ENCODE peak calls at places on chromosomes 1 and 21, in ten cellular contexts. One of them, this sample, is unnamed.

GRCh38 chr1:172812118-172812517 is 153.2 kb downstream of the FASLG start:
- DNase-seq in lung: no peak
- DNase-seq in transverse colon: no peak
- DNase-seq in psoas muscle: no peak
- DNase-seq in WERI-Rb-1: no peak
- DNase-seq in CD4-positive, alpha-beta memory T cell: no peak
- DNase-seq in tibial nerve: no peak
- DNase-seq in CD8-positive, alpha-beta T cell: no peak
- DNase-seq in body of pancreas: no peak
- DNase-seq in heart right ventricle: no peak
- DNase-seq in this sample: no peak

GRCh38 chr1:66342707-66343106 is 191.2 kb upstream of the SGIP1 start:
- DNase-seq in lung: no peak
- DNase-seq in transverse colon: no peak
- DNase-seq in psoas muscle: no peak
- DNase-seq in WERI-Rb-1: no peak
- DNase-seq in CD4-positive, alpha-beta memory T cell: no peak
- DNase-seq in tibial nerve: no peak
- DNase-seq in CD8-positive, alpha-beta T cell: no peak
- DNase-seq in body of pancreas: no peak
- DNase-seq in heart right ventricle: no peak
- DNase-seq in this sample: no peak

GRCh38 chr1:171652234-171652822 is at the start of gene MYOC:
- DNase-seq in lung: no peak
- DNase-seq in transverse colon: no peak
- DNase-seq in psoas muscle: no peak
- DNase-seq in WERI-Rb-1: no peak
- DNase-seq in CD4-positive, alpha-beta memory T cell: no peak
- DNase-seq in tibial nerve: no peak
- DNase-seq in CD8-positive, alpha-beta T cell: no peak
- DNase-seq in body of pancreas: no peak
- DNase-seq in heart right ventricle: no peak
- DNase-seq in this sample: no peak

GRCh38 chr1:145994391-145995120 is 1.8 kb downstream of the TXNIP start:
- DNase-seq in lung: no peak
- DNase-seq in transverse colon: no peak
- DNase-seq in psoas muscle: peak; percentile 41
- DNase-seq in WERI-Rb-1: no peak
- DNase-seq in CD4-positive, alpha-beta memory T cell: no peak
- DNase-seq in tibial nerve: no peak
- DNase-seq in CD8-positive, alpha-beta T cell: no peak
- DNase-seq in body of pancreas: no peak
- DNase-seq in heart right ventricle: no peak
- DNase-seq in this sample: no peak

GRCh38 chr1:223653015-223653414 is 12.5 kb downstream of the CAPN8 start:
- DNase-seq in lung: no peak
- DNase-seq in transverse colon: no peak
- DNase-seq in psoas muscle: no peak
- DNase-seq in WERI-Rb-1: no peak
- DNase-seq in CD4-positive, alpha-beta memory T cell: no peak
- DNase-seq in tibial nerve: no peak
- DNase-seq in CD8-positive, alpha-beta T cell: no peak
- DNase-seq in body of pancreas: no peak
- DNase-seq in heart right ventricle: no peak
- DNase-seq in this sample: no peak

GRCh38 chr1:173267453-173267945 is 60.4 kb upstream of the TNFSF4 start:
- DNase-seq in lung: no peak
- DNase-seq in transverse colon: no peak
- DNase-seq in psoas muscle: no peak
- DNase-seq in WERI-Rb-1: peak; percentile 46
- DNase-seq in CD4-positive, alpha-beta memory T cell: no peak
- DNase-seq in tibial nerve: no peak
- DNase-seq in CD8-positive, alpha-beta T cell: no peak
- DNase-seq in body of pancreas: no peak
- DNase-seq in heart right ventricle: no peak
- DNase-seq in this sample: no peak

GRCh38 chr1:179742717-179743678 is at the start of gene FAM163A:
- DNase-seq in lung: no peak
- DNase-seq in transverse colon: no peak
- DNase-seq in psoas muscle: no peak
- DNase-seq in WERI-Rb-1: peak; percentile 70
- DNase-seq in CD4-positive, alpha-beta memory T cell: peak; percentile 1
- DNase-seq in tibial nerve: no peak
- DNase-seq in CD8-positive, alpha-beta T cell: no peak
- DNase-seq in body of pancreas: no peak
- DNase-seq in heart right ventricle: no peak
- DNase-seq in this sample: no peak

GRCh38 chr1:109796484-109797305 is 33.0 kb upstream of the EPS8L3 start:
- DNase-seq in lung: no peak
- DNase-seq in transverse colon: peak; percentile 26
- DNase-seq in psoas muscle: no peak
- DNase-seq in WERI-Rb-1: no peak
- DNase-seq in CD4-positive, alpha-beta memory T cell: no peak
- DNase-seq in tibial nerve: no peak
- DNase-seq in CD8-positive, alpha-beta T cell: no peak
- DNase-seq in body of pancreas: no peak
- DNase-seq in heart right ventricle: no peak
- DNase-seq in this sample: no peak

GRCh38 chr1:60942896-60943633 is 139.3 kb upstream of the NFIA start:
- DNase-seq in lung: no peak
- DNase-seq in transverse colon: no peak
- DNase-seq in psoas muscle: no peak
- DNase-seq in WERI-Rb-1: no peak
- DNase-seq in CD4-positive, alpha-beta memory T cell: no peak
- DNase-seq in tibial nerve: no peak
- DNase-seq in CD8-positive, alpha-beta T cell: no peak
- DNase-seq in body of pancreas: no peak
- DNase-seq in heart right ventricle: no peak
- DNase-seq in this sample: no peak

GRCh38 chr1:82604524-82604923 is 803.8 kb downstream of the ADGRL2 start:
- DNase-seq in lung: no peak
- DNase-seq in transverse colon: no peak
- DNase-seq in psoas muscle: no peak
- DNase-seq in WERI-Rb-1: peak; percentile 63
- DNase-seq in CD4-positive, alpha-beta memory T cell: no peak
- DNase-seq in tibial nerve: no peak
- DNase-seq in CD8-positive, alpha-beta T cell: no peak
- DNase-seq in body of pancreas: no peak
- DNase-seq in heart right ventricle: no peak
- DNase-seq in this sample: no peak

GRCh38 chr21:44767834-44768831 is 33.5 kb downstream of the UBE2G2 start:
- DNase-seq in lung: no peak
- DNase-seq in transverse colon: no peak
- DNase-seq in psoas muscle: no peak
- DNase-seq in WERI-Rb-1: peak; percentile 7
- DNase-seq in CD4-positive, alpha-beta memory T cell: no peak
- DNase-seq in tibial nerve: no peak
- DNase-seq in CD8-positive, alpha-beta T cell: no peak
- DNase-seq in body of pancreas: no peak
- DNase-seq in heart right ventricle: no peak
- DNase-seq in this sample: no peak

GRCh38 chr1:94240822-94241221 is 3.4 kb upstream of the ARHGAP29 start:
- DNase-seq in lung: no peak
- DNase-seq in transverse colon: no peak
- DNase-seq in psoas muscle: no peak
- DNase-seq in WERI-Rb-1: peak; percentile 30
- DNase-seq in CD4-positive, alpha-beta memory T cell: no peak
- DNase-seq in tibial nerve: no peak
- DNase-seq in CD8-positive, alpha-beta T cell: no peak
- DNase-seq in body of pancreas: no peak
- DNase-seq in heart right ventricle: no peak
- DNase-seq in this sample: no peak

GRCh38 chr1:19166066-19166465 is 44.0 kb downstream of the UBR4 start:
- DNase-seq in lung: no peak
- DNase-seq in transverse colon: no peak
- DNase-seq in psoas muscle: no peak
- DNase-seq in WERI-Rb-1: no peak
- DNase-seq in CD4-positive, alpha-beta memory T cell: no peak
- DNase-seq in tibial nerve: no peak
- DNase-seq in CD8-positive, alpha-beta T cell: no peak
- DNase-seq in body of pancreas: no peak
- DNase-seq in heart right ventricle: no peak
- DNase-seq in this sample: no peak

GRCh38 chr1:86965827-86966182 is 51.4 kb downstream of the HS2ST1 start:
- DNase-seq in lung: no peak
- DNase-seq in transverse colon: no peak
- DNase-seq in psoas muscle: no peak
- DNase-seq in WERI-Rb-1: no peak
- DNase-seq in CD4-positive, alpha-beta memory T cell: no peak
- DNase-seq in tibial nerve: no peak
- DNase-seq in CD8-positive, alpha-beta T cell: no peak
- DNase-seq in body of pancreas: no peak
- DNase-seq in heart right ventricle: no peak
- DNase-seq in this sample: no peak

GRCh38 chr1:232917053-232917452 is 33.4 kb upstream of the NTPCR start:
- DNase-seq in lung: no peak
- DNase-seq in transverse colon: no peak
- DNase-seq in psoas muscle: no peak
- DNase-seq in WERI-Rb-1: no peak
- DNase-seq in CD4-positive, alpha-beta memory T cell: no peak
- DNase-seq in tibial nerve: no peak
- DNase-seq in CD8-positive, alpha-beta T cell: no peak
- DNase-seq in body of pancreas: no peak
- DNase-seq in heart right ventricle: no peak
- DNase-seq in this sample: no peak

GRCh38 chr1:232911027-232911599 is 39.3 kb upstream of the NTPCR start:
- DNase-seq in lung: no peak
- DNase-seq in transverse colon: no peak
- DNase-seq in psoas muscle: no peak
- DNase-seq in WERI-Rb-1: no peak
- DNase-seq in CD4-positive, alpha-beta memory T cell: no peak
- DNase-seq in tibial nerve: no peak
- DNase-seq in CD8-positive, alpha-beta T cell: no peak
- DNase-seq in body of pancreas: no peak
- DNase-seq in heart right ventricle: no peak
- DNase-seq in this sample: no peak

GRCh38 chr1:232915212-232915611 is 35.2 kb upstream of the NTPCR start:
- DNase-seq in lung: no peak
- DNase-seq in transverse colon: no peak
- DNase-seq in psoas muscle: no peak
- DNase-seq in WERI-Rb-1: no peak
- DNase-seq in CD4-positive, alpha-beta memory T cell: no peak
- DNase-seq in tibial nerve: no peak
- DNase-seq in CD8-positive, alpha-beta T cell: no peak
- DNase-seq in body of pancreas: no peak
- DNase-seq in heart right ventricle: no peak
- DNase-seq in this sample: no peak

DNA sequence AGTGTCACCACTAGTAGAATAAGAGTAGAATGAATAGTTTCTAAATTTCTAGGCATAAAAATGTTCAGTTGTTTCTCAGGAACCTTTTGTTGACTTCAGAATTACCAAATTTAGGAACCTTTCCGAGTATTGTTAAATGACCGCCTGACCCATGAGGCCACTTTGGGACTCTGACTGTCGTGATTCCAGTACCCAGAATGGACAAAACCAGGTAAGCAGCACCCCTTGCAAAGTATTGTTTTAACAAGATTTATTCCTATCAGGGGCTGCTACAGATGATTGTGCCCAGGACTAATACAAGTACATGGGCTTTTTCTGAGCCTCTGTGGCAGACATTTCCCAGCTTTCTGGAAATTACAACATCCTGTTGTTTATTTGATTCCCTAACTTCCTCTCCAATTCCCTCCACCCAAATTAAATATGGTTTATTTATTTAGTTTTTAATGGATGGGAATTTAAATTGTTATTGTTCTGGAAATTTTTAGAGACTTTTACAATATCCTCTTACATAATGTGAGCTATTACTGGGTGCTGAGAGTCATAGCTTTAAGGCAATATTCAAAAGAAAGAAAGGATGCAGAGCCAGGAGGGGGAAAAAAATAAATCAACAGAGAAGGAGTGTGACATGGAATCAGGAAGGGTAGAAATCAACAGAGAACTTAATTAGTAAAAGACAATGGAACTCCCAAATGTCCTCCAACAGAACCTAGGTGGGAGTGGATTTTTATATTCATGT is 37.4 kb upstream of the NTPCR start:
- DNase-seq in lung: no peak
- DNase-seq in transverse colon: no peak
- DNase-seq in psoas muscle: no peak
- DNase-seq in WERI-Rb-1: no peak
- DNase-seq in CD4-positive, alpha-beta memory T cell: no peak
- DNase-seq in tibial nerve: no peak
- DNase-seq in CD8-positive, alpha-beta T cell: no peak
- DNase-seq in body of pancreas: no peak
- DNase-seq in heart right ventricle: peak; percentile 40
- DNase-seq in this sample: no peak
- H3K27ac ChIP-seq in lung: no peak overlapping the region
- H3K27ac ChIP-seq in transverse colon: no peak overlapping the region
- H3K27ac ChIP-seq in psoas muscle: peak overlapping the region; percentile 13
- H3K27ac ChIP-seq in WERI-Rb-1: no peak overlapping the region
- H3K27ac ChIP-seq in CD4-positive, alpha-beta memory T cell: no peak overlapping the region
- H3K27ac ChIP-seq in tibial nerve: no peak overlapping the region
- H3K27ac ChIP-seq in CD8-positive, alpha-beta T cell: no peak overlapping the region
- H3K27ac ChIP-seq in body of pancreas: no peak overlapping the region
- H3K27ac ChIP-seq in heart right ventricle: peak overlapping the region; percentile 35
- H3K27ac ChIP-seq in this sample: no peak overlapping the region

GRCh38 chr1:161531986-161532875 is 7.9 kb downstream of the HSPA6 start:
- DNase-seq in lung: no peak
- DNase-seq in transverse colon: no peak
- DNase-seq in psoas muscle: no peak
- DNase-seq in WERI-Rb-1: no peak
- DNase-seq in CD4-positive, alpha-beta memory T cell: no peak
- DNase-seq in tibial nerve: no peak
- DNase-seq in CD8-positive, alpha-beta T cell: no peak
- DNase-seq in body of pancreas: no peak
- DNase-seq in heart right ventricle: no peak
- DNase-seq in this sample: no peak
- H3K4me3 ChIP-seq in lung: no peak overlapping the region
- H3K4me3 ChIP-seq in transverse colon: peak overlapping the region; percentile 87
- H3K4me3 ChIP-seq in psoas muscle: no peak overlapping the region
- H3K4me3 ChIP-seq in WERI-Rb-1: no peak overlapping the region
- H3K4me3 ChIP-seq in CD4-positive, alpha-beta memory T cell: no peak overlapping the region
- H3K4me3 ChIP-seq in tibial nerve: peak overlapping the region; percentile 15
- H3K4me3 ChIP-seq in CD8-positive, alpha-beta T cell: no peak overlapping the region
- H3K4me3 ChIP-seq in body of pancreas: no peak overlapping the region
- H3K4me3 ChIP-seq in heart right ventricle: peak overlapping the region; percentile 61
- H3K4me3 ChIP-seq in this sample: no peak overlapping the region

GRCh38 chr1:9294910-9295636 is 2.4 kb downstream of the SPSB1 start:
- DNase-seq in lung: no peak
- DNase-seq in transverse colon: peak; percentile 50
- DNase-seq in psoas muscle: peak; percentile 52
- DNase-seq in WERI-Rb-1: no peak
- DNase-seq in CD4-positive, alpha-beta memory T cell: no peak
- DNase-seq in tibial nerve: peak; percentile 49
- DNase-seq in CD8-positive, alpha-beta T cell: no peak
- DNase-seq in body of pancreas: no peak
- DNase-seq in heart right ventricle: peak; percentile 35
- DNase-seq in this sample: no peak
- H3K27ac ChIP-seq in lung: peak overlapping the region; percentile 60
- H3K27ac ChIP-seq in transverse colon: peak overlapping the region; percentile 96
- H3K27ac ChIP-seq in psoas muscle: peak overlapping the region; percentile 43
- H3K27ac ChIP-seq in WERI-Rb-1: no peak overlapping the region
- H3K27ac ChIP-seq in CD4-positive, alpha-beta memory T cell: no peak overlapping the region
- H3K27ac ChIP-seq in tibial nerve: peak overlapping the region; percentile 13
- H3K27ac ChIP-seq in CD8-positive, alpha-beta T cell: no peak overlapping the region
- H3K27ac ChIP-seq in body of pancreas: peak overlapping the region; percentile 3
- H3K27ac ChIP-seq in heart right ventricle: no peak overlapping the region
- H3K27ac ChIP-seq in this sample: no peak overlapping the region

DNA sequence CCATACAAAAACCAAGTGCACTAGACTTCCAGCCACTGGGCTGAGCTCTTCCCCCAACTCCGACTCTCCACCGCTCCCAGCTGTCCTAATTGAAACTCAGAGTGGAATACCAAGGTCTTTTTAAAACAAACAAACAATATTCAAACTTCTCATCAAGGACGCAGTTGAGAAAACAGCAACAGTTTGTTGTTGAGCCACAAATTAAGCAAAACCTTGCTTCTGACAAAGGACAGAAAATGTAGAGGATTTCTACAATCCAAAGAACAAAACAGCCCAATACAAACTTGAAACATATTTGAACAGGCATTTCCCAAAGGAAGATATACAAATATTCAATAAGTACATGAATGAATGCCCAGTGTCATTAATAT is 28.4 kb downstream of the RSPH1 start:
- DNase-seq in lung: no peak
- DNase-seq in transverse colon: no peak
- DNase-seq in psoas muscle: no peak
- DNase-seq in WERI-Rb-1: no peak
- DNase-seq in CD4-positive, alpha-beta memory T cell: no peak
- DNase-seq in tibial nerve: no peak
- DNase-seq in CD8-positive, alpha-beta T cell: no peak
- DNase-seq in body of pancreas: no peak
- DNase-seq in heart right ventricle: no peak
- DNase-seq in this sample: no peak
- H3K4me3 ChIP-seq in lung: no peak overlapping the region
- H3K4me3 ChIP-seq in transverse colon: no peak overlapping the region
- H3K4me3 ChIP-seq in psoas muscle: peak overlapping the region; percentile 35
- H3K4me3 ChIP-seq in WERI-Rb-1: no peak overlapping the region
- H3K4me3 ChIP-seq in CD4-positive, alpha-beta memory T cell: no peak overlapping the region
- H3K4me3 ChIP-seq in tibial nerve: no peak overlapping the region
- H3K4me3 ChIP-seq in CD8-positive, alpha-beta T cell: no peak overlapping the region
- H3K4me3 ChIP-seq in body of pancreas: no peak overlapping the region
- H3K4me3 ChIP-seq in heart right ventricle: no peak overlapping the region
- H3K4me3 ChIP-seq in this sample: no peak overlapping the region

This sample was measured in naive thymus-derived CD4-positive, alpha-beta T cell.